ENCODE peak calls at places on chromosomes 16 and 17, in four cellular contexts. M is RWPE1, O is foreskin fibroblast, Z is tibial nerve. K is an unnamed sample.

GRCh38 chr17:1644493-1645206 is 882 bp downstream of the SCARF1 start:
- DNase-seq in M (peak; percentile 55), O (no peak), Z (no peak), K (no peak)

GRCh38 chr17:51029568-51030463 is 90.9 kb downstream of the SPAG9 start:
- DNase-seq in M (no peak), O (no peak), Z (no peak), K (no peak)

GRCh38 chr16:73183678-73184092 is 135.8 kb upstream of the ZFHX3 start:
- DNase-seq in M (no peak), O (peak; percentile 67), Z (no peak), K (no peak)

GRCh38 chr17:76036497-76037380 is 9.6 kb upstream of the EVPL start:
- DNase-seq in M (no peak), O (no peak), Z (no peak), K (no peak)

GRCh38 chr17:73103661-73104335 is 11.3 kb upstream of the SLC39A11 start:
- DNase-seq in M (no peak), O (no peak), Z (no peak), K (peak; percentile 27)

GRCh38 chr17:78019367-78019975 is 61.0 kb downstream of the TNRC6C start:
- DNase-seq in M (no peak), O (peak; percentile 28), Z (no peak), K (no peak)

GRCh38 chr17:47072881-47073280 is 93.8 kb upstream of the RPRML start:
- DNase-seq in M (no peak), O (peak; percentile 62), Z (no peak), K (peak; percentile 62)

GRCh38 chr16:8678068-8678927 is 3.9 kb downstream of the ABAT start:
- DNase-seq in M (peak; percentile 90), O (peak; percentile 52), Z (no peak), K (no peak)

GRCh38 chr17:72970794-72971512 is 121.5 kb downstream of the SLC39A11 start:
- DNase-seq in M (no peak), O (no peak), Z (no peak), K (no peak)

GRCh38 chr17:48522031-48522593 is 8.7 kb downstream of the HOXB1 start:
- DNase-seq in M (no peak), O (no peak), Z (no peak), K (no peak)

GRCh38 chr16:9141813-9142212 is 50.4 kb downstream of the HAPSTR1 start:
- DNase-seq in M (no peak), O (no peak), Z (no peak), K (no peak)

GRCh38 chr16:89099905-89100304 is 6.3 kb downstream of the ACSF3 start:
- DNase-seq in M (no peak), O (no peak), Z (no peak), K (no peak)

GRCh38 chr17:32659419-32659842 is 172.6 kb downstream of the CDK5R1 start:
- DNase-seq in M (peak; percentile 62), O (peak; percentile 37), Z (peak; percentile 58), K (peak; percentile 49)

GRCh38 chr16:15769239-15769638 is 87.6 kb downstream of the MYH11 start:
- DNase-seq in M (no peak), O (no peak), Z (no peak), K (no peak)

GRCh38 chr17:76523084-76524037 is 14.1 kb downstream of the CYGB start:
- DNase-seq in M (peak; percentile 82), O (peak; percentile 30), Z (no peak), K (no peak)

GRCh38 chr17:35373984-35374765 is 754 bp upstream of the SLFN11 start:
- DNase-seq in M (peak; percentile 20), O (peak; percentile 55), Z (peak; percentile 39), K (no peak)

GRCh38 chr17:4492762-4493561 is 5.7 kb upstream of the SPNS2 start:
- DNase-seq in M (peak; percentile 55), O (no peak), Z (no peak), K (no peak)

GRCh38 chr16:11462036-11462435 is 116.8 kb downstream of the RMI2 start:
- DNase-seq in M (no peak), O (no peak), Z (no peak), K (no peak)

GRCh38 chr17:80832266-80832676 is 159.4 kb upstream of the CHMP6 start:
- DNase-seq in M (no peak), O (peak; percentile 79), Z (no peak), K (no peak)

GRCh38 chr17:48816774-48817590 is at the start of gene TTLL6:
- DNase-seq in M (peak; percentile 92), O (peak; percentile 54), Z (peak; percentile 57), K (peak; percentile 22)

GRCh38 chr17:1460233-1460632 is 4.2 kb upstream of the CRK start:
- DNase-seq in M (peak; percentile 16), O (peak; percentile 34), Z (no peak), K (no peak)

GRCh38 chr17:9825751-9826150 is at the start of gene GLP2R:
- DNase-seq in M (no peak), O (no peak), Z (no peak), K (no peak)

GRCh38 chr16:47990676-47991075 is 165.1 kb downstream of the ABCC12 start:
- DNase-seq in M (no peak), O (no peak), Z (no peak), K (no peak)

GRCh38 chr17:21014498-21014897 is 28.3 kb downstream of the USP22 start:
- DNase-seq in M (no peak), O (no peak), Z (no peak), K (no peak)

GRCh38 chr17:21015564-21015963 is 27.2 kb downstream of the USP22 start:
- DNase-seq in M (no peak), O (no peak), Z (no peak), K (no peak)

GRCh38 chr17:21013983-21014382 is 28.8 kb downstream of the USP22 start:
- DNase-seq in M (no peak), O (no peak), Z (no peak), K (no peak)

GRCh38 chr17:21010705-21011596 is 31.9 kb downstream of the USP22 start:
- DNase-seq in M (no peak), O (no peak), Z (no peak), K (no peak)

GRCh38 chr17:21012736-21013135 is 30.1 kb downstream of the USP22 start:
- DNase-seq in M (no peak), O (no peak), Z (no peak), K (no peak)
- TF ChIP-seq CTCF in M (no peak), O (no peak), Z (no peak), K (no peak)

DNA sequence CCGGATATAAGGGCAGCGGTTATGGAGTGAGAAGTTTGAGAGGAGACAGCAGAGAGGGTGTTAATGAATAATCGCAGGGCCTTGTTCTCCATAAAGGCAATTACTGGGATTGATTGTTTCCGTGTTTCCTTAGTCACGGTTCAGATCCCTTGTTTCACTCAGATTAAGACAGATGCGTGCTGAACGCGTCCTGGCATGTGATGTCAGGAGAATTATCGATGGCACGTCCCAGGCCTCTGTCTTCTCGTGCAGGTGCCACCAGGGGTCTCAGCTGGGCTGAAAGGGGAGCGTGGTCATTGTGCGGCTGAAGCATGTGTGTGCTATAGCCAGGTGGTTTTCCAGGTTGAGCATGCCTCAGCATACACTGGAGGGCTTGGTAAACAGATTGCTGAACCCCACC is 142.4 kb upstream of the NOL11 start:
- DNase-seq in M (no peak), O (no peak), Z (no peak), K (no peak)
- TF ChIP-seq CTCF in M (no peak), O (no peak), Z (no peak), K (no peak)

DNA sequence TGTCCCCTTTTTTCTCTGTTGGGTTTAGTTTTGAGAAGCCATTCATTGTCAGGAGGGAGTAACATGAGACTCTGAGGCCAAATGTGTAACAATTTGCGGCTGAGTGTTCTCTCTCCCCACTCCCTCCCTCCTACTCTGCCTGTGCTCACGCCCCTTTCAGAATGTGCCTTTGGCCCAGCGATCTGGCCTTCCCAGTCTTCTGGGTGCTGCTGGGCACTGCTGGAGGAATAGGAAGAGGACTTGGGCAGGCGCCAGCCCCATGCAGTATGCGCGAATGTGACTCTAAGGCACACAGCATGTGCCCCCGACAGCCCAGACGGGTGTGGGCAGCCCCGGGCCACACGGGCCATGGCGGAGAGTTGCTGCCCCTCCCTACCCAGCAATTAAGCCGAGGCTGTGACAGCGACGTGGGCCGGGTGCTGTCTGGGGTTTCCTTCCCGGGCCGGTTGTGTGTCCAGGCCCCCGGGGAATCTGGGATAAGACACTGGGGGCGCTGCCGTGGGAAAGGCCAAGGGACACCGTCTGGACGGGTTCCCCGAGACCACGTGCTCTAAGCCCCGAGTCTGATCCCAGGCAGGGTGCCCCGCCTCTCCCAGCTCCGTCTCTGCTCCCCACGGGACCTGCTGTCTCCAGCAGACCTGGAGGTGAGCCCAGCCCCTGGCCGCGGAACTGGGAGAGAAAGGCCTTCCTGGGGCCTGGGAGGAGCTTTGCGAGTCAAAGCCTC is 92.4 kb downstream of the IRX3 start:
- DNase-seq in M (no peak), O (peak; percentile 31), Z (peak; percentile 36), K (peak; percentile 20)
- TF ChIP-seq CTCF in M (peak; percentile 47), O (no peak), Z (no peak), K (no peak)

GRCh38 chr16:78478267-78478821 is 378.9 kb downstream of the WWOX start:
- DNase-seq in M (no peak), O (no peak), Z (no peak), K (no peak)
- TF ChIP-seq CTCF in M (no peak), O (no peak), Z (no peak), K (peak; percentile 47)

K was measured in astrocyte of the cerebellum.